ENCODE peak calls at places on chromosomes 2 and 18, in five cellular contexts. F is heart left ventricle, L is GM12865, K is adrenal gland, C is brain microvascular endothelial cell. Q is an unnamed sample.
A peak's percentile ranks its signal among the peaks of the same experiment; 100 is the strongest.

GRCh38 chr2:30645081-30645744 is 162.0 kb downstream of the CAPN13 start:
- DNase-seq in F (no peak), L (no peak), K (no peak), C (no peak), Q (no peak)

GRCh38 chr2:130336877-130337734 is 5.6 kb upstream of the IMP4 start:
- DNase-seq in F (peak; percentile 76), L (peak; percentile 77), K (peak; percentile 90), C (peak; percentile 79), Q (no peak)

GRCh38 chr2:128411431-128411830 is 92.8 kb upstream of the HS6ST1 start:
- DNase-seq in F (peak; percentile 9), L (no peak), K (no peak), C (no peak), Q (no peak)

GRCh38 chr2:164967781-164968228 is 12.5 kb upstream of the SLC38A11 start:
- DNase-seq in F (no peak), L (no peak), K (no peak), C (peak; percentile 86), Q (peak; percentile 93)

GRCh38 chr2:127226520-127227263 is 6.6 kb upstream of the CYP27C1 start:
- DNase-seq in F (no peak), L (peak; percentile 67), K (no peak), C (peak; percentile 92), Q (peak; percentile 65)

GRCh38 chr2:7984693-7985353 is 697.0 kb upstream of the ID2 start:
- DNase-seq in F (no peak), L (peak; percentile 52), K (no peak), C (no peak), Q (no peak)

GRCh38 chr18:5620284-5620683 is 76.5 kb upstream of the EPB41L3 start:
- DNase-seq in F (no peak), L (no peak), K (no peak), C (no peak), Q (no peak)

GRCh38 chr2:102116675-102117471 is 25.7 kb upstream of the IL1R1 start:
- DNase-seq in F (no peak), L (no peak), K (peak; percentile 32), C (no peak), Q (no peak)

GRCh38 chr2:46148369-46148736 is 148.9 kb upstream of the EPAS1 start:
- DNase-seq in F (no peak), L (no peak), K (no peak), C (no peak), Q (no peak)

GRCh38 chr2:233815861-233816260 is 37.7 kb downstream of the MROH2A start:
- DNase-seq in F (no peak), L (no peak), K (no peak), C (no peak), Q (no peak)

GRCh38 chr2:40244251-40245010 is 207.5 kb downstream of the SLC8A1 start:
- DNase-seq in F (peak; percentile 70), L (peak; percentile 53), K (peak; percentile 74), C (peak; percentile 84), Q (peak; percentile 55)

GRCh38 chr18:47418746-47419145 is 167.3 kb upstream of the SKOR2 start:
- DNase-seq in F (no peak), L (no peak), K (peak; percentile 41), C (no peak), Q (peak; percentile 28)

GRCh38 chr2:83342860-83343329 is 1116.2 kb downstream of the SUCLG1 start:
- DNase-seq in F (no peak), L (no peak), K (no peak), C (no peak), Q (no peak)

GRCh38 chr2:205680067-205680466 is 2.2 kb upstream of the NRP2 start:
- DNase-seq in F (peak; percentile 49), L (peak; percentile 77), K (peak; percentile 60), C (peak; percentile 91), Q (no peak)

GRCh38 chr2:24038786-24039499 is 8.2 kb downstream of the WDCP start:
- DNase-seq in F (no peak), L (no peak), K (no peak), C (no peak), Q (no peak)

GRCh38 chr2:178114462-178114861 is 2.2 kb downstream of the RBM45 start:
- DNase-seq in F (no peak), L (peak; percentile 41), K (no peak), C (no peak), Q (no peak)

GRCh38 chr2:113157108-113157896 is 16.5 kb upstream of the PSD4 start:
- DNase-seq in F (no peak), L (peak; percentile 30), K (peak; percentile 69), C (no peak), Q (no peak)

GRCh38 chr2:100642425-100642824 is 79.6 kb downstream of the PDCL3 start:
- DNase-seq in F (no peak), L (no peak), K (no peak), C (no peak), Q (no peak)
- TF ChIP-seq CTCF in F (no peak), L (no peak), K (no peak), C (no peak), Q (no peak)

GRCh38 chr18:35179906-35180305 is 60.9 kb upstream of the ZNF397 start:
- DNase-seq in F (no peak), L (no peak), K (no peak), C (no peak), Q (no peak)
- H3K4me3 ChIP-seq in F (no peak overlapping the region), L (no peak overlapping the region), K (no peak overlapping the region), C (no peak overlapping the region), Q (no peak overlapping the region)

GRCh38 chr18:34077599-34077998 is 147.1 kb downstream of the NOL4 start:
- DNase-seq in F (no peak), L (no peak), K (no peak), C (no peak), Q (no peak)
- TF ChIP-seq CTCF in F (no peak), L (no peak), K (no peak), C (no peak), Q (no peak)

GRCh38 chr2:137900421-137901141 is 63.7 kb upstream of the HNMT start:
- DNase-seq in F (no peak), L (no peak), K (no peak), C (no peak), Q (no peak)
- H3K4me3 ChIP-seq in F (no peak overlapping the region), L (no peak overlapping the region), K (no peak overlapping the region), C (no peak overlapping the region), Q (no peak overlapping the region)

GRCh38 chr2:235958631-235959395 is 209.4 kb downstream of the GBX2 start:
- DNase-seq in F (no peak), L (no peak), K (no peak), C (peak; percentile 24), Q (no peak)
- TF ChIP-seq CTCF in F (no peak), L (no peak), K (no peak), C (no peak), Q (no peak)

GRCh38 chr2:100396483-100396882 is 21.0 kb downstream of the CHST10 start:
- DNase-seq in F (no peak), L (no peak), K (no peak), C (no peak), Q (no peak)

GRCh38 chr2:100395532-100396350 is 21.7 kb downstream of the CHST10 start:
- DNase-seq in F (no peak), L (no peak), K (no peak), C (no peak), Q (no peak)

GRCh38 chr2:100397976-100398375 is 19.5 kb downstream of the CHST10 start:
- DNase-seq in F (no peak), L (no peak), K (no peak), C (no peak), Q (no peak)

GRCh38 chr2:100399714-100400113 is 17.8 kb downstream of the CHST10 start:
- DNase-seq in F (no peak), L (no peak), K (no peak), C (no peak), Q (no peak)

DNA sequence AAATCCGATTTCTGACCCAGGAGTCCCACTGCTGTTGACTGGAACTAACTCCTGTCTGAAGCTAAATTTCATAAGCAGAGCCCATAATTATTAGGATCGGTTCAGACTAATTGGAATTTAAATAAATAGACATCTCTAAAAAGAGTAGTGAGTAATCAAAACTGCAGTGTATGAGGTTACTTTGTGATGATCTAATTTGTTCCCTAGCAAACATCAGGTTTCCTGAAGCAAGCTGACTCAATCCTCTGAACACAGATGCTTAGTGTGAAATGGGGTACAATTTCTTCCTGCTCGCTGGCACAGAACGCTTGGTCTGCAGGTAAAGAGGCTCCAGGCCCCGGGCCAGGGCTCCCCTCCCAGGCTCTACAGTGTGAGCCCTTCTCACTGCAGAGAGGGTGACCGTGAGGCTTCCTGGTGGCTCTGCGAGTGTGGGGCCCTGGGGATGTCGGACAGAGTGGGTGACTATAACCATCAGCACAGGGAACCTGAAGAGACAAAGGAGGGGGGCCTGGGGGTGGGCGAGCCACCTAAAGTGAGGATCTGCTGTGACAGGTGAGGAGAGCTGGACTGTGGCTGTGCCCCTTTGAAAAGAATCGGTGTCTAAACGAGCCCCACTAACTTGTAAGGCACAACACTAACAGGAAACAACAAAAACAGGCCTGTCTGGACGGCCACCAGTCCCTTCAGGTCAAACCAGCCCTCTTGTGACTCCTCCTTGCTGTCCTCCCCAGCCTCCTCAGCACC is 20.2 kb downstream of the CHST10 start:
- DNase-seq in F (no peak), L (no peak), K (no peak), C (no peak), Q (no peak)
- H3K4me3 ChIP-seq in F (no peak overlapping the region), L (no peak overlapping the region), K (no peak overlapping the region), C (no peak overlapping the region), Q (no peak overlapping the region)

DNA sequence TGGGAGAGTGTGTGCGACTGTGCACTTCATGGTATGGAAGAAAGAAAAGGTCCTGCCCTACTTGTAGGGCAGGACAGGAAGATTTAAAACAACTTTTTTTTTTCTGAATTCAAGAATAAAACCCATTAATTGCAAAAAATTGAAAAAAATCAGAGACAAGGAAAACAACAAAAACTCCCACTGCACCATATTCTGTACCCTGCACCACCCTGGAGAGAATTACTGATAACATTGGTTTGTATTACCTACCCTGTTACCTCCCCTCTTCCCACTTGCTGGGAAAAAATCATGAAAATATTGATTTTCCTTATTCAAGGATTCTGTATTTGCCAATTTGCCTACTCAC is 77.6 kb downstream of the DYSF start:
- DNase-seq in F (no peak), L (no peak), K (no peak), C (no peak), Q (no peak)
- TF ChIP-seq CTCF in F (no peak), L (no peak), K (no peak), C (no peak), Q (no peak)

GRCh38 chr2:147449323-147450080 is 395.3 kb upstream of the ACVR2A start:
- DNase-seq in F (no peak), L (no peak), K (no peak), C (no peak), Q (no peak)
- H3K4me3 ChIP-seq in F (no peak overlapping the region), L (no peak overlapping the region), K (no peak overlapping the region), C (no peak overlapping the region), Q (no peak overlapping the region)

GRCh38 chr18:50044402-50044801 is 150.5 kb downstream of the MYO5B start:
- DNase-seq in F (no peak), L (no peak), K (no peak), C (no peak), Q (no peak)
- TF ChIP-seq CTCF in F (no peak), L (no peak), K (no peak), C (peak; percentile 11), Q (no peak)

DNA sequence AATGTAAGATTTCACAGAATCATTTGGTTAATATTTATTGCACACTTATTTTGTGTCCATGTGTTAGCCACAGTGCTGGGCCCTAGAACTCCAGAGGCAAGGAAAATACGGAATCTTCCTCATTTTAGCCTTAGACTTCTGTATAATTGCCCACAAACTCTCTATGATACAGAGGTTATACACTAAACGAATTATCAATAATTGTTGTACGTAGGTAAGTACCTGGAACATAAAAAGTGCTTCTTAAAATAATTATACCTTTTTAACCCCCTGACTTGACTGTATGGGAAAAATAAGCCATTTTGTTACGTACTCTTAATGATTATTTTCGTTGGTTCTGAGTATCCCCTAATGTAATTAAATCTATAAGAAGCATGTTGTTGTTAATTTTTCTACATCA is 119.4 kb downstream of the ARHGAP15 start:
- DNase-seq in F (no peak), L (no peak), K (no peak), C (no peak), Q (no peak)
- H3K4me3 ChIP-seq in F (no peak overlapping the region), L (no peak overlapping the region), K (no peak overlapping the region), C (no peak overlapping the region), Q (no peak overlapping the region)

Q was measured in AG04449.